ENCODE peak calls at places on chromosomes 7 and 10, in five cellular contexts. One of them, this sample, is unnamed.

GRCh38 chr10:106816318-106817085 is 348.0 kb downstream of the SORCS1 start:
- DNase-seq in stimulated activated CD8-positive, alpha-beta memory T cell treated with anti-CD3 and anti-CD28 coated beads, Interleukin-7, amount 100 ng/mL, for 1 hour: no peak
- DNase-seq in WTC11: no peak
- DNase-seq in stimulated activated CD4-positive, alpha-beta T cell treated with anti-CD3 and anti-CD28 coated beads, Interleukin-15, amount 100 ng/mL, for 48 hours: no peak
- DNase-seq in A549: no peak
- DNase-seq in this sample: no peak

GRCh38 chr7:85554294-85554877 is 367.5 kb upstream of the SEMA3D start:
- DNase-seq in A549: peak
- DNase-seq in WTC11: no peak
- DNase-seq in stimulated activated CD8-positive, alpha-beta memory T cell treated with anti-CD3 and anti-CD28 coated beads, Interleukin-7, amount 100 ng/mL, for 1 hour: no peak
- DNase-seq in stimulated activated CD4-positive, alpha-beta T cell treated with anti-CD3 and anti-CD28 coated beads, Interleukin-15, amount 100 ng/mL, for 48 hours: no peak
- DNase-seq in this sample: peak

GRCh38 chr10:71948496-71949067 is 15.6 kb upstream of the CHST3 start:
- DNase-seq in WTC11: no peak
- DNase-seq in stimulated activated CD4-positive, alpha-beta T cell treated with anti-CD3 and anti-CD28 coated beads, Interleukin-15, amount 100 ng/mL, for 48 hours: no peak
- DNase-seq in A549: no peak
- DNase-seq in stimulated activated CD8-positive, alpha-beta memory T cell treated with anti-CD3 and anti-CD28 coated beads, Interleukin-7, amount 100 ng/mL, for 1 hour: no peak
- DNase-seq in this sample: no peak

GRCh38 chr10:79176949-79177602 is 108.3 kb downstream of the ZMIZ1 start:
- DNase-seq in stimulated activated CD8-positive, alpha-beta memory T cell treated with anti-CD3 and anti-CD28 coated beads, Interleukin-7, amount 100 ng/mL, for 1 hour: no peak
- DNase-seq in WTC11: no peak
- DNase-seq in stimulated activated CD4-positive, alpha-beta T cell treated with anti-CD3 and anti-CD28 coated beads, Interleukin-15, amount 100 ng/mL, for 48 hours: no peak
- DNase-seq in A549: no peak
- DNase-seq in this sample: no peak

GRCh38 chr7:81488210-81488609 is 281.6 kb downstream of the HGF start:
- DNase-seq in stimulated activated CD8-positive, alpha-beta memory T cell treated with anti-CD3 and anti-CD28 coated beads, Interleukin-7, amount 100 ng/mL, for 1 hour: no peak
- DNase-seq in stimulated activated CD4-positive, alpha-beta T cell treated with anti-CD3 and anti-CD28 coated beads, Interleukin-15, amount 100 ng/mL, for 48 hours: no peak
- DNase-seq in WTC11: no peak
- DNase-seq in A549: no peak
- DNase-seq in this sample: no peak

GRCh38 chr10:14486777-14487510 is 156.2 kb upstream of the FRMD4A start:
- DNase-seq in A549: peak
- DNase-seq in stimulated activated CD4-positive, alpha-beta T cell treated with anti-CD3 and anti-CD28 coated beads, Interleukin-15, amount 100 ng/mL, for 48 hours: no peak
- DNase-seq in stimulated activated CD8-positive, alpha-beta memory T cell treated with anti-CD3 and anti-CD28 coated beads, Interleukin-7, amount 100 ng/mL, for 1 hour: no peak
- DNase-seq in WTC11: no peak
- DNase-seq in this sample: no peak

GRCh38 chr10:77223532-77224460 is 413.8 kb downstream of the KCNMA1 start:
- DNase-seq in A549: no peak
- DNase-seq in WTC11: no peak
- DNase-seq in stimulated activated CD8-positive, alpha-beta memory T cell treated with anti-CD3 and anti-CD28 coated beads, Interleukin-7, amount 100 ng/mL, for 1 hour: no peak
- DNase-seq in stimulated activated CD4-positive, alpha-beta T cell treated with anti-CD3 and anti-CD28 coated beads, Interleukin-15, amount 100 ng/mL, for 48 hours: no peak
- DNase-seq in this sample: no peak

GRCh38 chr10:85995791-85996190 is 370.8 kb downstream of the GRID1 start:
- DNase-seq in stimulated activated CD4-positive, alpha-beta T cell treated with anti-CD3 and anti-CD28 coated beads, Interleukin-15, amount 100 ng/mL, for 48 hours: no peak
- DNase-seq in WTC11: peak
- DNase-seq in stimulated activated CD8-positive, alpha-beta memory T cell treated with anti-CD3 and anti-CD28 coated beads, Interleukin-7, amount 100 ng/mL, for 1 hour: no peak
- DNase-seq in A549: peak
- DNase-seq in this sample: peak

GRCh38 chr7:131486346-131486745 is 70.1 kb downstream of the PODXL start:
- DNase-seq in WTC11: no peak
- DNase-seq in stimulated activated CD4-positive, alpha-beta T cell treated with anti-CD3 and anti-CD28 coated beads, Interleukin-15, amount 100 ng/mL, for 48 hours: no peak
- DNase-seq in stimulated activated CD8-positive, alpha-beta memory T cell treated with anti-CD3 and anti-CD28 coated beads, Interleukin-7, amount 100 ng/mL, for 1 hour: no peak
- DNase-seq in A549: no peak
- DNase-seq in this sample: no peak

GRCh38 chr10:76695069-76695468 is 942.5 kb downstream of the KCNMA1 start:
- DNase-seq in stimulated activated CD8-positive, alpha-beta memory T cell treated with anti-CD3 and anti-CD28 coated beads, Interleukin-7, amount 100 ng/mL, for 1 hour: no peak
- DNase-seq in WTC11: no peak
- DNase-seq in A549: no peak
- DNase-seq in stimulated activated CD4-positive, alpha-beta T cell treated with anti-CD3 and anti-CD28 coated beads, Interleukin-15, amount 100 ng/mL, for 48 hours: no peak
- DNase-seq in this sample: no peak

GRCh38 chr10:74502963-74503608 is 323.3 kb upstream of the KAT6B start:
- DNase-seq in stimulated activated CD4-positive, alpha-beta T cell treated with anti-CD3 and anti-CD28 coated beads, Interleukin-15, amount 100 ng/mL, for 48 hours: no peak
- DNase-seq in WTC11: no peak
- DNase-seq in stimulated activated CD8-positive, alpha-beta memory T cell treated with anti-CD3 and anti-CD28 coated beads, Interleukin-7, amount 100 ng/mL, for 1 hour: no peak
- DNase-seq in A549: no peak
- DNase-seq in this sample: no peak

GRCh38 chr7:32275216-32275979 is 205.2 kb upstream of the PDE1C start:
- DNase-seq in WTC11: no peak
- DNase-seq in A549: no peak
- DNase-seq in stimulated activated CD4-positive, alpha-beta T cell treated with anti-CD3 and anti-CD28 coated beads, Interleukin-15, amount 100 ng/mL, for 48 hours: no peak
- DNase-seq in stimulated activated CD8-positive, alpha-beta memory T cell treated with anti-CD3 and anti-CD28 coated beads, Interleukin-7, amount 100 ng/mL, for 1 hour: no peak
- DNase-seq in this sample: no peak